ENCODE peak calls at places on chromosomes 11 and 22, in four cellular contexts. R is hepatocyte, Y is neural progenitor cell, S is PC-9. B is an unnamed sample. For H3K9me3 and H3K4me1, the result is how much of the 10 kb centered on the place peaks cover.

GRCh38 chr11:120235024-120235628 is 4.8 kb upstream of the POU2F3 start:
- DNase-seq in R (peak), Y (peak), S (peak), B (no peak)

GRCh38 chr11:118353084-118353710 is 6.2 kb upstream of the UBE4A start:
- DNase-seq in R (peak), Y (no peak), S (no peak), B (no peak)

GRCh38 chr11:109968299-109968698 is 124.9 kb upstream of the ZC3H12C start:
- DNase-seq in R (no peak), Y (no peak), S (no peak), B (no peak)

GRCh38 chr11:3049430-3050243 is 7.6 kb downstream of the CARS1 start:
- DNase-seq in R (peak), Y (no peak), S (peak), B (peak)

GRCh38 chr11:59207988-59208432 is 4.7 kb downstream of the MPEG1 start:
- DNase-seq in R (peak), Y (peak), S (peak), B (no peak)

GRCh38 chr11:32178692-32179091 is 87.8 kb downstream of the RCN1 start:
- DNase-seq in R (no peak), Y (no peak), S (no peak), B (no peak)

GRCh38 chr22:27634043-27634442 is 167.5 kb downstream of the MN1 start:
- DNase-seq in R (no peak), Y (no peak), S (no peak), B (no peak)

GRCh38 chr22:49632199-49633009 is 195.3 kb downstream of the BRD1 start:
- DNase-seq in R (peak), Y (peak), S (no peak), B (no peak)

GRCh38 chr11:73977856-73978519 is 4.7 kb downstream of the UCP2 start:
- DNase-seq in R (no peak), Y (no peak), S (no peak), B (no peak)

GRCh38 chr11:18408558-18409242 is 3.4 kb upstream of the LDHC start:
- DNase-seq in R (no peak), Y (no peak), S (no peak), B (no peak)

GRCh38 chr11:57095896-57096295 is 85.9 kb upstream of the LRRC55 start:
- DNase-seq in R (no peak), Y (no peak), S (no peak), B (no peak)

GRCh38 chr11:45266693-45267451 is 19.3 kb downstream of the SYT13 start:
- DNase-seq in R (peak), Y (peak), S (no peak), B (no peak)

GRCh38 chr11:110763249-110764011 is 51.2 kb upstream of the ARHGAP20 start:
- DNase-seq in R (peak), Y (no peak), S (no peak), B (no peak)

GRCh38 chr22:37314315-37315046 is 32.2 kb downstream of the CYTH4 start:
- DNase-seq in R (no peak), Y (no peak), S (no peak), B (no peak)

GRCh38 chr11:68472778-68473177 is 12.2 kb downstream of the PPP6R3 start:
- DNase-seq in R (no peak), Y (no peak), S (no peak), B (no peak)

GRCh38 chr11:47330002-47330911 is 22.2 kb downstream of the MYBPC3 start:
- DNase-seq in R (no peak), Y (no peak), S (no peak), B (no peak)

GRCh38 chr11:128890543-128891409 is at the start of gene KCNJ5:
- DNase-seq in R (peak), Y (peak), S (no peak), B (no peak)

GRCh38 chr22:32827061-32827602 is 25.6 kb downstream of the TIMP3 start:
- DNase-seq in R (no peak), Y (no peak), S (no peak), B (no peak)

GRCh38 chr11:88487646-88488045 is 150.1 kb upstream of the CTSC start:
- DNase-seq in R (no peak), Y (no peak), S (no peak), B (no peak)

GRCh38 chr11:9775393-9775780 is 111.5 kb downstream of the SWAP70 start:
- DNase-seq in R (no peak), Y (no peak), S (no peak), B (no peak)

GRCh38 chr11:112519749-112520148 is 259.1 kb upstream of the PLET1 start:
- DNase-seq in R (no peak), Y (no peak), S (no peak), B (no peak)

GRCh38 chr11:72781063-72781312 is 12.9 kb downstream of the STARD10 start:
- DNase-seq in R (peak), Y (no peak), S (peak), B (no peak)

GRCh38 chr22:48380016-48380665 is 1447.5 kb downstream of the BRD1 start:
- DNase-seq in R (no peak), Y (no peak), S (no peak), B (no peak)

GRCh38 chr11:92206441-92206840 is 18.2 kb upstream of the FAT3 start:
- DNase-seq in R (no peak), Y (no peak), S (no peak), B (no peak)

GRCh38 chr11:112961751-112962747 is 829 bp downstream of the NCAM1 start:
- DNase-seq in R (peak), Y (peak), S (no peak), B (no peak)

DNA sequence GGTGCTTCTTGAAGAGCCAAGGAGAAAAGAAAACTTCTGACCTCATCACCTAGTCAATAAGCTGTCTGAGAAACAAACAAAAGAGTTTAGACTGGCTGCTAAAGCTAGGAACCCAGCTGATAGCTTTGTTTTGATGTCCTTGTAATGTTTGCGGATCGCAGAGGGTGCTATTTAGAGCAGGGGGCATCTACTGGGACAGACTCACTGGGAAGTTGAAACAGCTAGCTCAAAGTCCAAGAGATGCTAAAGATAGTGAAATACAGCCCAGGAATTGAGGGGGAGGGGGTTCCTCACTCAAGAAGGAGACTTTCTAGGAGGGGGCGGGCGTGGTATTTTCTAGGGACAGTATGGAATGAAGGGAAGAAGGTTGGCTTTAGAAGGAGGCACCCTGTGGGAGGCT is 18.9 kb downstream of the ZBTB16 start:
- DNase-seq in R (peak), Y (peak), S (no peak), B (no peak)
- H2AFZ ChIP-seq in R (no peak), Y (no peak), S (no peak), B (no peak)

GRCh38 chr22:11626422-11626773 is 3901.6 kb upstream of the OR11H1 start:
- DNase-seq in R (no peak), Y (no peak), S (no peak), B (no peak)

GRCh38 chr22:11628651-11629511 is 3899.1 kb upstream of the OR11H1 start:
- DNase-seq in R (no peak), Y (no peak), S (no peak), B (no peak)

GRCh38 chr22:11627798-11628650 is 3900.0 kb upstream of the OR11H1 start:
- DNase-seq in R (no peak), Y (no peak), S (no peak), B (no peak)

GRCh38 chr22:11627436-11627797 is 3900.6 kb upstream of the OR11H1 start:
- DNase-seq in R (no peak), Y (no peak), S (no peak), B (no peak)

GRCh38 chr22:11629661-11630385 is 3898.2 kb upstream of the OR11H1 start:
- DNase-seq in R (no peak), Y (no peak), S (no peak), B (no peak)
- H3K9me3 ChIP-seq in R (under half), Y (under half), S (under half), B (under half)

GRCh38 chr22:20568502-20569058 is 61.2 kb downstream of the MED15 start:
- DNase-seq in R (no peak), Y (no peak), S (no peak), B (no peak)
- H3K4me1 ChIP-seq in R (under half), Y (under half), S (half or more), B (half or more)

DNA sequence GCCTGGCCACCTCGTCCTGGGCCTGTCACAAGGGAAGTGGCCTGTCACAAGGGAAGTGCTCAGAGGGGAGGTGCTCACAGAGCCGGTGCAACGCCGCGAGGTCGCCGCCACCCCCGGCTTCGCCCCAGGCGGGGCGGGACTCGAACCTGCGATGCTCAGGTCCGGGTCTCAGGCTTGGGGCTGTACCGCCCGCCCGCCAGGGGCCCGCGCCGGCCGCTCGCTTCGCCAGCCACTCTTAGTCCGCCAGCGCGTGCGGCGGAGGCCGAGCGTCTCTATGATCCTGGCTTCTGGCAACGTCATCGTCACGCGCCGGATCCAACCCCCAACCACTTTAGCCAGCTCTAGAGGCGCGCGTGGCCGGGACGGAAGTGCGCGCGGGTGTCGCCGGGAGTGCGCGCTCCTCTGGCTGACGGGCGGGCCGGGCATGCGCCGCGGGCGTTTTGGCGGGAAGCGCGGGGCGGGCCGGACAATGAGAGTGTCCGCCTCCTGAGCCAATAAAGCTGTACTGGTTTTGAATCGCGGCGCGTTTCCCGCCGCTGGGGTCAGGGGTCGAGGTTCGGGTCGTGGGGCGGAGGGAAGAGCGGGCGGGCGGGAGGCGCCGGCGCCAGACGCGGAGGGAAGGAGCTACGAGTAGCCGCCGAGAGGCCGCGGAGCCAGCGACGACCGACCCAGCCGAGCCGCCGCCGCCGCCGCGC is at the start of gene TRMT2A:
- DNase-seq in R (peak), Y (peak), S (peak), B (peak)
- H2AFZ ChIP-seq in R (peak), Y (peak), S (peak), B (peak)

GRCh38 chr11:133355095-133355494 is 177.2 kb downstream of the OPCML start:
- DNase-seq in R (no peak), Y (no peak), S (no peak), B (no peak)

GRCh38 chr11:133350045-133350444 is 182.3 kb downstream of the OPCML start:
- DNase-seq in R (no peak), Y (no peak), S (no peak), B (no peak)

DNA sequence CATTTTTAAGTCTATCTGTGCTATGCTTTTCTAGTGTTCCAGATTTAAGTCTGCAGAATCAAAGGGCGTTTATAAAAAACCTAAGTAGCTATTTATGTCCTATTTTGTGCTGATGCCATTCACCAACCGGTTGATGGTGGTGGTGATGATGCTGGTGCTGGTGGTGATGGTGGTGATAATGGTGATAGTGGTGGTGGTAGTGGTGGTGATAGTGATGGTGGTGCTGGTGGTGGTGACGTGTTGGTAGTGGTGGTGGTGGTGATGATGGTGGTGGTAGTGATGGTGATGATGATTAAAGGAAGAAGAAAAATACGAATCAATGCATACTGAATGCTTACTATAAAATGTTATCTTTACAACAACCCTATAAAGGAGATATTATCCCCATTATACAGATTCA is 178.2 kb downstream of the OPCML start:
- DNase-seq in R (no peak), Y (no peak), S (no peak), B (no peak)
- H3K9me3 ChIP-seq in R (under half), Y (under half), S (under half), B (under half)

GRCh38 chr11:94132152-94132558 is 3.5 kb downstream of the PANX1 start:
- DNase-seq in R (peak), Y (no peak), S (peak), B (peak)
- H3K4me1 ChIP-seq in R (under half), Y (under half), S (half or more), B (half or more)

DNA sequence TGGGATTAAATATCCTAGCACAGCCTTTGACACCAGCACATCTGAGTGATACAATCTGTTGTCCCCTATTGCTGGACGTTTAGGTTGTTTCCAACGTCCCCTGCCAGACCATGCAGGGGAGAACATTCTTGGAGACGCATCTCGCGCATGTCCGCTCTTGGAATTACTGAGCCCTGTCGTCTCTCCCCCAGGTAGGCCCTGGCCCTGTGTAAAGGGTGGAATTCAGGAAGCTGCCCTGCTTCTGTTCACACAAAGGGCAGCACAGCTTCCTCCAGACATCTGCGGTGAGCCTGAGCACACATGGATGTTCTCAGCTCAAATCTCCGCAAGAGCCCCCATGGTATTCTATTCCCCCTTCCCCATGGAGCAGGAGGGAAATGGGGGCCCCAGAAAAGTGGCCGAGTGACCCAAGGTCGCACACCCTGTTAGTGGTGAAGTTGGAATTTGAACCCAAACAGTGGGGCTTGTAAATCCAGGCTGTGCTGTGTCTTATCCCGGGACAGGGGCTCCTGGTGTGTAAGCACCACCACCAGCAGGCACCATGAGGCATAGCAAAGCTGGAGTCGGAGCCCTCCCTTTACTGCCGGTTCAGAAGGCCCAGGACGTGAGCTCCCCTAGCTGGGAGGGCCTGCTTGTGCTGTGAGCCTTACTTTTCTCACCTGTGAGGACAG is 5.0 kb upstream of the FGF19 start:
- DNase-seq in R (peak), Y (peak), S (no peak), B (no peak)
- H2AFZ ChIP-seq in R (no peak), Y (no peak), S (no peak), B (no peak)

DNA sequence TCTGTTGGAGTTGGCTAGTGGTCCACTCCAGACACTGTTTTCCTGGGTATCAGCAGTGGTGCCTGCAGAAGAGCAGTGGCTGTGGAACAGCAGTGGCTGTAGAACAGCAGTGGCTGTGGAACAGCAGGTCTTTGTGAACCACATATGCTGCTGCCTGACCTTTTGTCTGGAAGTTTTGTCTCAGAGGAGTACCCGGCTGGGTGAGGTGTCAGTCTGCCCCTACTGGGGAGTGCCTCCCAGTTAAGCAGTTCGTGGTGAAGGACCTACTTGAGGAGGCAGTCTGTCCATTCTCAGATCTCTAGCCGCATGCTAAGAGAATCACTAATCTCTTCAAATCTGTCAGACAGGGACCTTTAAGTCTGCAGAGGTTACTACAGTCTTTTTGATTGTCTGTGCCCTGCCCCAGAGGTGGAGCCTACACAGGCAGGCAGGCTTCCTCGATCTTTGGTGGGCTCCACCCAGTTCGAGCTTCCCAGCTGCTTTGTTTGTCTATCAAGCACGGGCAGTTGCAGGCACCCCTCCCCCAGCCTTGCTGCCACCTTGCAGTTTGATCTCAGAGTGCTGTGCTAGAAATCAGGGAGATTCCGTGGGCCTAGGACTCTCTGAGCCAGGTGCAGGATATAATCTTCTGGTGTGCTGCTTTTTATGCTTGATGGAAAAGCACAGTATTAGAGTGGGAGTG is 89.1 kb upstream of the TRIM48 start:
- DNase-seq in R (no peak), Y (no peak), S (no peak), B (no peak)
- H3K9me3 ChIP-seq in R (under half), Y (under half), S (under half), B (under half)

B was measured in keratinocyte.